ENCODE peak calls at places on chromosomes 4 and X, in eight cellular contexts. One of them, this sample, is unnamed.

GRCh38 chr4:128287159-128287870 is at the start of gene PGRMC2:
- DNase-seq in upper lobe of right lung: no peak
- DNase-seq in brain microvascular endothelial cell: peak; percentile 24
- DNase-seq in GM06990: no peak
- DNase-seq in spleen: no peak
- DNase-seq in PC-3: peak; percentile 10
- DNase-seq in fibroblast of the aortic adventitia: peak; percentile 28
- DNase-seq in cardiac muscle cell: peak; percentile 37
- DNase-seq in this sample: no peak

GRCh38 chrX:46791927-46792825 is 33.3 kb upstream of the SLC9A7 start:
- DNase-seq in upper lobe of right lung: no peak
- DNase-seq in brain microvascular endothelial cell: peak; percentile 91
- DNase-seq in GM06990: peak; percentile 55
- DNase-seq in spleen: no peak
- DNase-seq in PC-3: peak; percentile 96
- DNase-seq in fibroblast of the aortic adventitia: peak; percentile 95
- DNase-seq in cardiac muscle cell: peak; percentile 88
- DNase-seq in this sample: peak; percentile 43

GRCh38 chr4:147793973-147794690 is 62.2 kb downstream of the ARHGAP10 start:
- DNase-seq in upper lobe of right lung: no peak
- DNase-seq in brain microvascular endothelial cell: no peak
- DNase-seq in GM06990: no peak
- DNase-seq in spleen: no peak
- DNase-seq in PC-3: peak; percentile 6
- DNase-seq in fibroblast of the aortic adventitia: no peak
- DNase-seq in cardiac muscle cell: no peak
- DNase-seq in this sample: no peak

GRCh38 chrX:68238568-68238967 is 194.7 kb downstream of the OPHN1 start:
- DNase-seq in upper lobe of right lung: no peak
- DNase-seq in brain microvascular endothelial cell: no peak
- DNase-seq in GM06990: no peak
- DNase-seq in spleen: no peak
- DNase-seq in PC-3: peak; percentile 43
- DNase-seq in fibroblast of the aortic adventitia: no peak
- DNase-seq in cardiac muscle cell: no peak
- DNase-seq in this sample: no peak

GRCh38 chr4:178273168-178273567 is 830.9 kb upstream of the AGA start:
- DNase-seq in upper lobe of right lung: no peak
- DNase-seq in brain microvascular endothelial cell: no peak
- DNase-seq in GM06990: no peak
- DNase-seq in spleen: no peak
- DNase-seq in PC-3: no peak
- DNase-seq in fibroblast of the aortic adventitia: no peak
- DNase-seq in cardiac muscle cell: no peak
- DNase-seq in this sample: no peak

GRCh38 chr4:3461515-3462291 is 1.4 kb upstream of the DOK7 start:
- DNase-seq in upper lobe of right lung: peak; percentile 87
- DNase-seq in brain microvascular endothelial cell: no peak
- DNase-seq in GM06990: no peak
- DNase-seq in spleen: peak; percentile 73
- DNase-seq in PC-3: peak; percentile 83
- DNase-seq in fibroblast of the aortic adventitia: no peak
- DNase-seq in cardiac muscle cell: peak; percentile 25
- DNase-seq in this sample: peak; percentile 82

GRCh38 chr4:153804742-153805141 is 15.9 kb upstream of the SFRP2 start:
- DNase-seq in upper lobe of right lung: no peak
- DNase-seq in brain microvascular endothelial cell: no peak
- DNase-seq in GM06990: no peak
- DNase-seq in spleen: no peak
- DNase-seq in PC-3: no peak
- DNase-seq in fibroblast of the aortic adventitia: no peak
- DNase-seq in cardiac muscle cell: no peak
- DNase-seq in this sample: no peak

GRCh38 chrX:101415180-101416130 is 7.4 kb downstream of the HNRNPH2 start:
- DNase-seq in upper lobe of right lung: no peak
- DNase-seq in brain microvascular endothelial cell: peak; percentile 44
- DNase-seq in GM06990: peak; percentile 66
- DNase-seq in spleen: no peak
- DNase-seq in PC-3: peak; percentile 69
- DNase-seq in fibroblast of the aortic adventitia: peak; percentile 92
- DNase-seq in cardiac muscle cell: peak; percentile 84
- DNase-seq in this sample: no peak

GRCh38 chr4:142567199-142567598 is 278.9 kb downstream of the INPP4B start:
- DNase-seq in upper lobe of right lung: no peak
- DNase-seq in brain microvascular endothelial cell: no peak
- DNase-seq in GM06990: peak; percentile 37
- DNase-seq in spleen: peak; percentile 75
- DNase-seq in PC-3: peak; percentile 14
- DNase-seq in fibroblast of the aortic adventitia: no peak
- DNase-seq in cardiac muscle cell: no peak
- DNase-seq in this sample: no peak

GRCh38 chrX:133921764-133922389 is 63.5 kb downstream of the GPC3 start:
- DNase-seq in upper lobe of right lung: peak; percentile 64
- DNase-seq in brain microvascular endothelial cell: peak; percentile 17
- DNase-seq in GM06990: no peak
- DNase-seq in spleen: no peak
- DNase-seq in PC-3: peak; percentile 50
- DNase-seq in fibroblast of the aortic adventitia: peak; percentile 1
- DNase-seq in cardiac muscle cell: peak; percentile 45
- DNase-seq in this sample: peak; percentile 43

GRCh38 chr4:131426023-131426758 is 1722.9 kb upstream of the PCDH10 start:
- DNase-seq in upper lobe of right lung: no peak
- DNase-seq in brain microvascular endothelial cell: no peak
- DNase-seq in GM06990: peak; percentile 3
- DNase-seq in spleen: no peak
- DNase-seq in PC-3: no peak
- DNase-seq in fibroblast of the aortic adventitia: no peak
- DNase-seq in cardiac muscle cell: no peak
- DNase-seq in this sample: no peak

GRCh38 chr4:126799971-126800722 is 832.6 kb upstream of the INTU start:
- DNase-seq in upper lobe of right lung: no peak
- DNase-seq in brain microvascular endothelial cell: no peak
- DNase-seq in GM06990: no peak
- DNase-seq in spleen: no peak
- DNase-seq in PC-3: no peak
- DNase-seq in fibroblast of the aortic adventitia: peak; percentile 75
- DNase-seq in cardiac muscle cell: peak; percentile 72
- DNase-seq in this sample: no peak

GRCh38 chr4:34943719-34944386 is 1300.5 kb downstream of the ARAP2 start:
- DNase-seq in upper lobe of right lung: no peak
- DNase-seq in brain microvascular endothelial cell: no peak
- DNase-seq in GM06990: no peak
- DNase-seq in spleen: no peak
- DNase-seq in PC-3: no peak
- DNase-seq in fibroblast of the aortic adventitia: no peak
- DNase-seq in cardiac muscle cell: no peak
- DNase-seq in this sample: no peak

GRCh38 chrX:29824176-29824906 is 391.0 kb upstream of the MAGEB2 start:
- DNase-seq in upper lobe of right lung: no peak
- DNase-seq in brain microvascular endothelial cell: no peak
- DNase-seq in GM06990: no peak
- DNase-seq in spleen: no peak
- DNase-seq in PC-3: no peak
- DNase-seq in fibroblast of the aortic adventitia: no peak
- DNase-seq in cardiac muscle cell: no peak
- DNase-seq in this sample: no peak

GRCh38 chrX:29826651-29827206 is 388.6 kb upstream of the MAGEB2 start:
- DNase-seq in upper lobe of right lung: no peak
- DNase-seq in brain microvascular endothelial cell: no peak
- DNase-seq in GM06990: no peak
- DNase-seq in spleen: no peak
- DNase-seq in PC-3: no peak
- DNase-seq in fibroblast of the aortic adventitia: peak; percentile 35
- DNase-seq in cardiac muscle cell: no peak
- DNase-seq in this sample: no peak
- H3K4me3 ChIP-seq in upper lobe of right lung: no peak overlapping the region
- H3K4me3 ChIP-seq in brain microvascular endothelial cell: no peak overlapping the region
- H3K4me3 ChIP-seq in GM06990: no peak overlapping the region
- H3K4me3 ChIP-seq in spleen: no peak overlapping the region
- H3K4me3 ChIP-seq in PC-3: no peak overlapping the region
- H3K4me3 ChIP-seq in fibroblast of the aortic adventitia: no peak overlapping the region
- H3K4me3 ChIP-seq in cardiac muscle cell: no peak overlapping the region
- H3K4me3 ChIP-seq in this sample: no peak overlapping the region

GRCh38 chrX:106931831-106932491 is 11.8 kb downstream of the CLDN2 start:
- DNase-seq in upper lobe of right lung: no peak
- DNase-seq in brain microvascular endothelial cell: no peak
- DNase-seq in GM06990: no peak
- DNase-seq in spleen: no peak
- DNase-seq in PC-3: no peak
- DNase-seq in fibroblast of the aortic adventitia: no peak
- DNase-seq in cardiac muscle cell: peak; percentile 21
- DNase-seq in this sample: no peak

GRCh38 chrX:106933538-106933961 is 13.3 kb downstream of the CLDN2 start:
- DNase-seq in upper lobe of right lung: peak; percentile 65
- DNase-seq in brain microvascular endothelial cell: peak; percentile 29
- DNase-seq in GM06990: no peak
- DNase-seq in spleen: no peak
- DNase-seq in PC-3: no peak
- DNase-seq in fibroblast of the aortic adventitia: peak; percentile 40
- DNase-seq in cardiac muscle cell: peak; percentile 59
- DNase-seq in this sample: no peak

GRCh38 chrX:106935175-106935574 is 15.0 kb downstream of the CLDN2 start:
- DNase-seq in upper lobe of right lung: no peak
- DNase-seq in brain microvascular endothelial cell: no peak
- DNase-seq in GM06990: no peak
- DNase-seq in spleen: no peak
- DNase-seq in PC-3: no peak
- DNase-seq in fibroblast of the aortic adventitia: peak; percentile 39
- DNase-seq in cardiac muscle cell: peak; percentile 66
- DNase-seq in this sample: no peak

GRCh38 chrX:106932960-106933537 is 12.8 kb downstream of the CLDN2 start:
- DNase-seq in upper lobe of right lung: no peak
- DNase-seq in brain microvascular endothelial cell: no peak
- DNase-seq in GM06990: no peak
- DNase-seq in spleen: no peak
- DNase-seq in PC-3: no peak
- DNase-seq in fibroblast of the aortic adventitia: peak; percentile 71
- DNase-seq in cardiac muscle cell: peak; percentile 80
- DNase-seq in this sample: no peak

DNA sequence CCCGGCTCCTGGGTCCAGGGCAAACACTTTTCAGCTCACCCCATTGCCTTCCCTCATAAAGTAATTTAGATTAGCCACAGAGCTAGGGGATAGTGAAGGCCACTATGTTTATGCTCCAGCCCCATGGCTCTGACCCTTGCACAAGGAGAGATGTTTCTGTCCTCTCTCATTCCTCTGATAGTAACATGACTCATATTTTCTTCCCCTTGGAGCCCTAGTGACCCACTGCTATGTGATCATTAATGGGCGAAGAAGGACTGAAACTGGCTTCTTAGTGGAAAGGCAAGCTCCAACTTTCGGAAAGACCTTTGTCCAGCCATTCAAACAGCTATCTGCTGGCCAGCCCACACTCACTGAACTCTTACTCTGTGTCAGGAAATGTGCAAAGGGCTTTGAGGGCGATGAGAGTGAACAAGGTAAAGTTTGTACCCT is 12.3 kb downstream of the CLDN2 start:
- DNase-seq in upper lobe of right lung: no peak
- DNase-seq in brain microvascular endothelial cell: no peak
- DNase-seq in GM06990: no peak
- DNase-seq in spleen: no peak
- DNase-seq in PC-3: peak; percentile 23
- DNase-seq in fibroblast of the aortic adventitia: peak; percentile 41
- DNase-seq in cardiac muscle cell: peak; percentile 54
- DNase-seq in this sample: no peak
- H3K4me3 ChIP-seq in upper lobe of right lung: no peak overlapping the region
- H3K4me3 ChIP-seq in brain microvascular endothelial cell: no peak overlapping the region
- H3K4me3 ChIP-seq in GM06990: no peak overlapping the region
- H3K4me3 ChIP-seq in spleen: no peak overlapping the region
- H3K4me3 ChIP-seq in PC-3: no peak overlapping the region
- H3K4me3 ChIP-seq in fibroblast of the aortic adventitia: no peak overlapping the region
- H3K4me3 ChIP-seq in cardiac muscle cell: no peak overlapping the region
- H3K4me3 ChIP-seq in this sample: no peak overlapping the region

GRCh38 chr4:1870578-1871443 is at the start of gene NSD2:
- DNase-seq in upper lobe of right lung: peak; percentile 95
- DNase-seq in brain microvascular endothelial cell: peak; percentile 75
- DNase-seq in GM06990: peak; percentile 95
- DNase-seq in spleen: peak; percentile 96
- DNase-seq in PC-3: peak; percentile 86
- DNase-seq in fibroblast of the aortic adventitia: peak; percentile 81
- DNase-seq in cardiac muscle cell: peak; percentile 93
- DNase-seq in this sample: peak; percentile 93

GRCh38 chr4:1873291-1873690 is 2.1 kb downstream of the NSD2 start:
- DNase-seq in upper lobe of right lung: no peak
- DNase-seq in brain microvascular endothelial cell: no peak
- DNase-seq in GM06990: no peak
- DNase-seq in spleen: no peak
- DNase-seq in PC-3: no peak
- DNase-seq in fibroblast of the aortic adventitia: no peak
- DNase-seq in cardiac muscle cell: no peak
- DNase-seq in this sample: no peak

GRCh38 chr4:1870328-1870577 is 940 bp upstream of the NSD2 start:
- DNase-seq in upper lobe of right lung: peak; percentile 96
- DNase-seq in brain microvascular endothelial cell: peak; percentile 52
- DNase-seq in GM06990: no peak
- DNase-seq in spleen: peak; percentile 98
- DNase-seq in PC-3: peak; percentile 74
- DNase-seq in fibroblast of the aortic adventitia: peak; percentile 67
- DNase-seq in cardiac muscle cell: peak; percentile 84
- DNase-seq in this sample: peak; percentile 94

GRCh38 chr4:1872918-1873269 is 1.7 kb downstream of the NSD2 start:
- DNase-seq in upper lobe of right lung: no peak
- DNase-seq in brain microvascular endothelial cell: peak; percentile 26
- DNase-seq in GM06990: peak; percentile 42
- DNase-seq in spleen: no peak
- DNase-seq in PC-3: peak; percentile 64
- DNase-seq in fibroblast of the aortic adventitia: peak; percentile 70
- DNase-seq in cardiac muscle cell: peak; percentile 37
- DNase-seq in this sample: no peak

GRCh38 chr4:1871471-1872021 is 353 bp downstream of the NSD2 start:
- DNase-seq in upper lobe of right lung: peak; percentile 77
- DNase-seq in brain microvascular endothelial cell: no peak
- DNase-seq in GM06990: peak; percentile 59
- DNase-seq in spleen: peak; percentile 93
- DNase-seq in PC-3: no peak
- DNase-seq in fibroblast of the aortic adventitia: no peak
- DNase-seq in cardiac muscle cell: peak; percentile 20
- DNase-seq in this sample: no peak
- H3K4me3 ChIP-seq in upper lobe of right lung: peak overlapping the region; percentile 71
- H3K4me3 ChIP-seq in brain microvascular endothelial cell: peak overlapping the region; percentile 70
- H3K4me3 ChIP-seq in GM06990: peak overlapping the region; percentile 90
- H3K4me3 ChIP-seq in spleen: peak overlapping the region; percentile 95
- H3K4me3 ChIP-seq in PC-3: peak overlapping the region; percentile 92
- H3K4me3 ChIP-seq in fibroblast of the aortic adventitia: peak overlapping the region; percentile 77
- H3K4me3 ChIP-seq in cardiac muscle cell: peak overlapping the region; percentile 89
- H3K4me3 ChIP-seq in this sample: peak overlapping the region; percentile 68

DNA sequence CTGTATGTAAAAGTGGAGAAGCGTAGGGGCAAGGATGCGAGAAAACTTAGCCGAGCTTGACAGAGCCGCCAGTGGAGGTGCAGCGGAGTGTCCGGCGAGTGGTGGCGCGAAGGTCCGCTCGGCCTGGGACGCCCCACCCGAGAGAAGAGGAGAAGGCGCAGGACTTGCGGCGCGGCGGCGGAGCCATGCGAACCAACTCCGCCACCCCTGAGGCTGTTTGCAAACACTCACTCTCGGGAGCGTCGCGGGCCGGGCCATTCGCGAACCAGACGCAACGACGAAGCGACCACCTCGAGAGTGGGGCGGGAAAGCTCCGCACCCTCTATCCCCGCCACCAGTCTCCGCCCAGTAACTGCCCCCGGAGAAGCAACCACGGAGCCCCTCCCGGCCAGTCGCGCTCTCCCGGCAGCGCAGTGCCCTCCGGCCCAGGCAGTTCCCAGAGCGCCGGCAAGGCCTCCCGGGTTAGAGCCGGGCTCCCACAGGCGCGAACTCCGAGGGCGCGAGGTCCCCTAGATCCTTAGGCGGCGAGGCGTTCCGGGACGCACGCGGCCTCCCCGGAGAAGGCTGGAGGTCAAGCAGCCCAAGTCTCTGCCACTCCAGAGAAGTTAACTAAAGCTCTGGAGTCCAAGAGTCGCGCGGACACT is 2.2 kb upstream of the MAB21L2 start:
- DNase-seq in upper lobe of right lung: no peak
- DNase-seq in brain microvascular endothelial cell: no peak
- DNase-seq in GM06990: peak; percentile 20
- DNase-seq in spleen: peak; percentile 73
- DNase-seq in PC-3: no peak
- DNase-seq in fibroblast of the aortic adventitia: no peak
- DNase-seq in cardiac muscle cell: peak; percentile 46
- DNase-seq in this sample: no peak
- H3K4me3 ChIP-seq in upper lobe of right lung: peak overlapping the region; percentile 30
- H3K4me3 ChIP-seq in brain microvascular endothelial cell: peak overlapping the region; percentile 68
- H3K4me3 ChIP-seq in GM06990: no peak overlapping the region
- H3K4me3 ChIP-seq in spleen: peak overlapping the region; percentile 13
- H3K4me3 ChIP-seq in PC-3: no peak overlapping the region
- H3K4me3 ChIP-seq in fibroblast of the aortic adventitia: peak overlapping the region; percentile 26
- H3K4me3 ChIP-seq in cardiac muscle cell: peak overlapping the region; percentile 21
- H3K4me3 ChIP-seq in this sample: peak overlapping the region; percentile 41

This sample was measured in lower lobe of right lung.